ENCODE peak calls at places on chromosomes 1 and 21, in nine cellular contexts. O is RWPE1, X is endothelial cell, Z is GM20000, A is left ventricle myocardium inferior, H is HFF-Myc, J is neural crest cell, N is A549, G is GM23338. T is an unnamed sample.

GRCh38 chr21:42443876-42444744 is 40.4 kb downstream of the UBASH3A start:
- DNase-seq in N (no peak), A (no peak), H (no peak), Z (no peak), X (no peak), G (no peak), J (no peak), O (no peak), T (no peak)

GRCh38 chr1:77279929-77280328 is 1.9 kb upstream of the AK5 start:
- DNase-seq in H (no peak), Z (no peak), N (no peak), O (no peak), X (no peak), A (no peak), G (no peak), J (no peak), T (no peak)

GRCh38 chr21:17119466-17120297 is 393.2 kb upstream of the CXADR start:
- DNase-seq in O (no peak), N (no peak), Z (no peak), X (no peak), J (no peak), H (no peak), G (peak), A (no peak), T (no peak)

GRCh38 chr1:204081156-204081790 is 8.4 kb downstream of the SOX13 start:
- DNase-seq in H (no peak), X (no peak), J (no peak), O (no peak), G (no peak), A (no peak), N (no peak), Z (no peak), T (no peak)

GRCh38 chr1:21508580-21509350 is 458 bp upstream of the ALPL start:
- DNase-seq in X (peak), G (peak), A (peak), N (peak), J (peak), O (peak), Z (peak), H (no peak), T (peak)

GRCh38 chr21:44943005-44943685 is 3.3 kb downstream of the SLX9 start:
- DNase-seq in J (no peak), A (no peak), G (no peak), N (no peak), X (no peak), Z (no peak), O (no peak), H (no peak), T (no peak)

GRCh38 chr21:28283652-28284490 is 708.8 kb downstream of the LTN1 start:
- DNase-seq in H (peak), Z (no peak), A (no peak), O (no peak), X (no peak), G (no peak), N (no peak), J (no peak), T (no peak)

GRCh38 chr21:45320261-45320990 is 32.7 kb upstream of the POFUT2 start:
- DNase-seq in A (peak), J (no peak), N (no peak), H (no peak), G (no peak), O (no peak), X (no peak), Z (no peak), T (no peak)

GRCh38 chr1:66764994-66765578 is 12.8 kb downstream of the DYNLT5 start:
- DNase-seq in G (peak), N (peak), O (peak), Z (peak), J (peak), H (peak), A (no peak), X (peak), T (peak)

GRCh38 chr1:28812669-28813468 is 899 bp downstream of the OPRD1 start:
- DNase-seq in Z (no peak), O (no peak), N (no peak), X (no peak), J (peak), H (no peak), G (no peak), A (no peak), T (no peak)

GRCh38 chr1:115337633-115338456 is at the start of gene NGF:
- DNase-seq in O (peak), N (peak), H (no peak), J (peak), G (peak), A (peak), Z (no peak), X (peak), T (no peak)

GRCh38 chr1:56331207-56331891 is 248.0 kb downstream of the PLPP3 start:
- DNase-seq in X (no peak), A (no peak), N (no peak), G (no peak), Z (no peak), H (no peak), O (no peak), J (no peak), T (no peak)

GRCh38 chr1:245923215-245923614 is 583.9 kb downstream of the SMYD3 start:
- DNase-seq in J (no peak), A (no peak), O (no peak), Z (no peak), N (no peak), H (no peak), G (peak), X (no peak), T (no peak)

GRCh38 chr1:153540394-153541361 is at the start of gene S100A5:
- DNase-seq in O (no peak), X (no peak), J (no peak), A (no peak), N (no peak), G (no peak), H (no peak), Z (no peak), T (no peak)

GRCh38 chr1:905071-905749 is 18.5 kb upstream of the SAMD11 start:
- DNase-seq in A (peak), X (no peak), N (no peak), O (no peak), J (no peak), G (peak), H (no peak), Z (peak), T (peak)

GRCh38 chr1:234373064-234373937 is at the start of gene COA6:
- DNase-seq in X (peak), G (peak), O (peak), Z (peak), H (peak), J (peak), N (peak), A (peak), T (peak)

DNA sequence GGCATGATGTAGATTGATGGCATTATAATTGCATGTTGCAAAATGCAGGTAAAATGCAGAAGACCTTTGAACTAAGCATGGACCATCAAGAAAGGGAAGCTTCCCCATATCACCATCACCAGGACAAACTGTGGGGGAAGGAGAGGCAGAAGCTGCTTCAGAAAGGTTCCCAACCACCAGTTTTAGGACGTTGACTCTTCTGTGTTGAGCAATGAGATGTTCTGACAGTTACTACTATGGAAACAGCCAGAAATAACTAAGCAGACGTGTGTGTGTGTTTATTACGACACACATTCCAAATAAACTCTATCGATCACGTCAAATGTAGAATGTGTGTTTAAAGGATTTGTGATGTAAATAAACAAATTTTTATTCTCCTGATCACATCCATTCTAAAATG is 110.2 kb upstream of the PLD5 start:
- DNase-seq in H (no peak), X (no peak), Z (no peak), J (no peak), O (no peak), G (no peak), N (no peak), A (no peak), T (no peak)
- TF ChIP-seq CTCF in H (no peak), X (no peak), Z (no peak), J (no peak), O (no peak), G (no peak), N (no peak), A (no peak), T (no peak)

GRCh38 chr1:107501081-107501605 is 360.3 kb downstream of the NTNG1 start:
- DNase-seq in G (peak), Z (no peak), N (no peak), H (no peak), J (no peak), O (no peak), X (no peak), A (no peak), T (no peak)
- TF ChIP-seq CTCF in G (peak), Z (no peak), N (no peak), H (no peak), J (no peak), O (no peak), X (no peak), A (no peak), T (no peak)

GRCh38 chr1:8472668-8473067 is 154.8 kb downstream of the SLC45A1 start:
- DNase-seq in H (no peak), J (no peak), Z (peak), A (no peak), N (no peak), O (no peak), X (no peak), G (no peak), T (peak)
- TF ChIP-seq CTCF in H (no peak), J (no peak), Z (no peak), A (no peak), N (no peak), O (no peak), X (no peak), G (no peak), T (no peak)

DNA sequence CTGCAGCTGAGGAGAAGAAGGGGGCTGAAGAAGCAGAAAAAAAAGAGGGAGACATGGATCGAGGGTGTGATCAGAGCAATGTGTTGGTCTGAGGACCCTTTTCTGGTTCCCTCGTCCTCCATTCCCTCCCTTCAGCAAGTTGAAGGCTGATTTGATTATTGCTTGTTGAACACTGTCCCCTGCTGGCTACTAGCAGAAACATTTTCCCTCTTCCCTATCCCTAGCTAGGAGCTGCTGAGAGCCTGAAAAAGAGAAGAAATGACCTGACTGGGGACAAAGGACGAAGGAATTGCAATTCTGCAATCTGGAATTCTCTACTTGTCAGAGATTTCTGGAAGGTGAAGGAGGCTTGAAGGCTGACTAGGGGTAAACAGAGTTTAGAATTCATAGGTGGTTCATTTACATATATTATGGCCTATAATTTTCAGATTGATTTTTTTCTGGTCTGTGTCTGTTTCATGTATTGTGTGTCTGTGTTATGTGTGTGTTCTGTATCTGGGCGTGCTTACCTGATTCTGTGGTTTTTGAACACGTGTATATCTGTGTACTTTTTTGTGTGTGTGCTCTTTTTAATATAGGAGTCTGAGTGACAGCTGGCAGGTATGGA is 9.8 kb downstream of the NHLH1 start:
- DNase-seq in X (peak), O (no peak), J (peak), H (peak), G (peak), A (no peak), N (peak), Z (peak), T (peak)
- TF ChIP-seq CTCF in X (peak), O (peak), J (peak), H (peak), G (peak), A (peak), N (peak), Z (peak), T (peak)

DNA sequence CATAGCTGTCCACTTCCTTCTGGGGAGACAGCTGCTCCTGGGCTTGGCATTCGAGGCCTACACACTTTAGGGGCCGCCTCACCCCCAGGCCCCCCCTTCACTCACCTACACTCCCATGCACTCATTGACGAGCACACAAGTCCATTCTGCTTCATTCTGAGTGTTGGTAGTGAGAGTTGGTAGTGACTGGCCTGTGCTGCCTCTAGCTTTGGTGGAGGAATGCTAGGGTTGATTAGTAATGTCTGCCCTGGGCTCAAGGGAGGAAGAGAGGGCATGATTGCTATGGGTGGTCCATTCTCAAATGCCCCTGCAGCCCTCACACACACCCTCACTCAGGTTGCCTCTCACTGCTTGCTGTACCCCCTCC is 30.4 kb downstream of the TRIM11 start:
- DNase-seq in O (no peak), N (no peak), H (no peak), G (no peak), A (no peak), X (no peak), Z (no peak), J (no peak), T (no peak)
- TF ChIP-seq CTCF in O (no peak), N (no peak), H (no peak), G (no peak), A (no peak), X (no peak), Z (no peak), J (no peak), T (no peak)

GRCh38 chr21:33374080-33374873 is 28.9 kb upstream of the IFNGR2 start:
- DNase-seq in G (peak), A (peak), Z (no peak), J (no peak), N (peak), O (peak), H (peak), X (peak), T (peak)
- TF ChIP-seq CTCF in G (peak), A (peak), Z (peak), J (peak), N (peak), O (peak), H (peak), X (peak), T (peak)

T was measured in GM13977.